ENCODE peak calls at places on chromosomes 6 and 20, in six cellular contexts. T, I, D, G, N and Y are unnamed samples.
A peak's percentile ranks its signal among the peaks of the same experiment; 100 is the strongest.

GRCh38 chr6:33008944-33009861 is at the start of gene HLA-DOA:
- DNase-seq in T (no peak), I (no peak), D (no peak), G (no peak), N (no peak), Y (no peak)

GRCh38 chr20:52209154-52209571 is 17.6 kb upstream of the ZFP64 start:
- DNase-seq in T (no peak), I (no peak), D (no peak), G (no peak), N (no peak), Y (no peak)

GRCh38 chr20:35146299-35146921 is 726 bp downstream of the EDEM2 start:
- DNase-seq in T (no peak), I (peak; percentile 75), D (peak; percentile 34), G (no peak), N (peak; percentile 45), Y (no peak)

GRCh38 chr6:69220293-69220847 is 576.4 kb downstream of the LMBRD1 start:
- DNase-seq in T (no peak), I (no peak), D (no peak), G (no peak), N (no peak), Y (no peak)

GRCh38 chr20:61919239-61919638 is 146.4 kb downstream of the TAF4 start:
- DNase-seq in T (no peak), I (no peak), D (no peak), G (no peak), N (no peak), Y (no peak)

GRCh38 chr6:109515781-109516409 is 32.9 kb upstream of the ZBTB24 start:
- DNase-seq in T (no peak), I (no peak), D (no peak), G (no peak), N (no peak), Y (no peak)

GRCh38 chr20:47620808-47621805 is 119.4 kb downstream of the NCOA3 start:
- DNase-seq in T (no peak), I (no peak), D (no peak), G (no peak), N (no peak), Y (no peak)

GRCh38 chr20:41951615-41952014 is 333.4 kb upstream of the CHD6 start:
- DNase-seq in T (no peak), I (no peak), D (no peak), G (no peak), N (no peak), Y (no peak)

GRCh38 chr6:5112065-5112799 is 27.1 kb downstream of the PPP1R3G start:
- DNase-seq in T (peak; percentile 63), I (no peak), D (no peak), G (no peak), N (no peak), Y (no peak)

GRCh38 chr6:13229205-13230085 is 98.9 kb downstream of the TBC1D7 start:
- DNase-seq in T (no peak), I (no peak), D (peak; percentile 21), G (no peak), N (no peak), Y (no peak)

GRCh38 chr6:131923356-131923755 is 27.8 kb downstream of the CCN2 start:
- DNase-seq in T (peak; percentile 30), I (no peak), D (peak; percentile 67), G (no peak), N (peak; percentile 26), Y (peak; percentile 30)

GRCh38 chr6:109291893-109292292 is 90.4 kb downstream of the CD164 start:
- DNase-seq in T (no peak), I (no peak), D (no peak), G (no peak), N (no peak), Y (no peak)

GRCh38 chr6:1760876-1761275 is 151.2 kb downstream of the FOXC1 start:
- DNase-seq in T (no peak), I (no peak), D (no peak), G (no peak), N (no peak), Y (no peak)

GRCh38 chr6:37256692-37257319 is 766 bp upstream of the TBC1D22B start:
- DNase-seq in T (no peak), I (no peak), D (no peak), G (no peak), N (no peak), Y (no peak)

GRCh38 chr6:136415351-136416005 is 125.8 kb upstream of the BCLAF1 start:
- DNase-seq in T (no peak), I (no peak), D (no peak), G (no peak), N (no peak), Y (no peak)

GRCh38 chr6:138728672-138729071 is 44.9 kb upstream of the CCDC28A start:
- DNase-seq in T (no peak), I (no peak), D (no peak), G (no peak), N (no peak), Y (no peak)

GRCh38 chr6:5665173-5665572 is 341.6 kb downstream of the NRN1 start:
- DNase-seq in T (no peak), I (no peak), D (no peak), G (no peak), N (no peak), Y (no peak)

GRCh38 chr6:54026652-54027400 is 84.4 kb upstream of the MLIP start:
- DNase-seq in T (no peak), I (no peak), D (no peak), G (no peak), N (no peak), Y (no peak)

GRCh38 chr20:59807909-59808728 is 125.3 kb downstream of the SYCP2 start:
- DNase-seq in T (no peak), I (peak; percentile 28), D (no peak), G (no peak), N (no peak), Y (no peak)

GRCh38 chr6:87808005-87808757 is 106.1 kb upstream of the AKIRIN2 start:
- DNase-seq in T (no peak), I (no peak), D (no peak), G (no peak), N (no peak), Y (no peak)

GRCh38 chr6:116461563-116462507 is 660 bp downstream of the CALHM6 start:
- DNase-seq in T (peak; percentile 35), I (peak; percentile 62), D (peak; percentile 20), G (no peak), N (peak; percentile 70), Y (no peak)

GRCh38 chr6:20292905-20293304 is 80.6 kb upstream of the MBOAT1 start:
- DNase-seq in T (no peak), I (no peak), D (no peak), G (no peak), N (no peak), Y (no peak)

GRCh38 chr6:98039876-98040605 is 757.0 kb upstream of the MMS22L start:
- DNase-seq in T (no peak), I (no peak), D (no peak), G (no peak), N (no peak), Y (no peak)

GRCh38 chr6:53926505-53926904 is 131.7 kb downstream of the LRRC1 start:
- DNase-seq in T (no peak), I (no peak), D (no peak), G (peak; percentile 37), N (no peak), Y (no peak)

GRCh38 chr6:28161410-28162079 is 19.9 kb downstream of the ZKSCAN8 start:
- DNase-seq in T (peak; percentile 68), I (peak; percentile 86), D (peak; percentile 77), G (peak; percentile 22), N (peak; percentile 66), Y (peak; percentile 13)
- TF ChIP-seq POLR2A in T (peak; percentile 15), I (peak; percentile 38), D (peak; percentile 57), G (no peak), N (no peak), Y (no peak)

DNA sequence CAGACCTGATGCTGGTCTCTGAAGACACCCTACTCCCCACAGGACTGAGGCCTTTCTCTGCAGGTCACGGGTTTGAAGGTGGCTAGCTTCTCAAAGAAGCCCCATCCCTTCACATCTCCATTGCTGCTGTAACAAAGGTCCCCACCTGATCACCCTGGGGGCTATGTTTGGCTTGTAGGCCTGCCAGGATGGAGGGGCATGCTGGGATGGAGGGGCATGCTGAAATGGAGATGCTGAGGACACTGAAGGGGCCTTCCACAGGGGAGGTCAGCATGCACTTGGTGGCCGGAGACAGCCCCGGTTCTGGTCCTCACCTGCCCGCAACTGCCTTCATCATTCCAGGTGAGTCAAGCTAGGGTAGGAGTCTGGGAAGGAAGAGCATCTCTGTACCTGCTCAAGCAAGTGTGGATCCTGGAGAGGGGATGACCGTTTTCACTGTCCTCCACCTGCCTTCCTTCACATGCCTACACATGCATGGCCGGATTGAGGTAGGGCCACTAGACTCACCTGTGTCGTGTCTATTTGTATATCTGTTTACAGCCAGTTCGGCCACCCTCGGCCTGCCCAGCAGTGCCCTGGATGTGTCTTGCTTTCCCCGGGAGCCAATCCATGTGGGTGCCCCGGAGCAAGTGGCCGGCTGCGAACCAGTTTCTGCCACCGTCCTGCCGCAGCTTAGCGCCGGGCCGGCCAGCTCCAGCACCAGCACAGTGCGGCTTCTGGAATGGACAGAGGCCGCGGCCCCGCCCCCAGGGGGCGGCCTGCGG is 6.0 kb downstream of the L3MBTL1 start:
- DNase-seq in T (no peak), I (no peak), D (no peak), G (no peak), N (no peak), Y (no peak)
- TF ChIP-seq POLR2A in T (peak; percentile 60), I (peak; percentile 29), D (peak; percentile 61), G (no peak), N (peak; percentile 59), Y (peak; percentile 47)

GRCh38 chr20:57410398-57411323 is 19.5 kb downstream of the RBM38 start:
- DNase-seq in T (no peak), I (no peak), D (no peak), G (no peak), N (no peak), Y (no peak)
- TF ChIP-seq POLR2A in T (no peak), I (no peak), D (no peak), G (no peak), N (no peak), Y (no peak)

GRCh38 chr20:32404017-32404416 is 45.9 kb downstream of the ASXL1 start:
- DNase-seq in T (no peak), I (no peak), D (no peak), G (no peak), N (no peak), Y (no peak)
- TF ChIP-seq POLR2A in T (no peak), I (no peak), D (no peak), G (no peak), N (no peak), Y (no peak)

DNA sequence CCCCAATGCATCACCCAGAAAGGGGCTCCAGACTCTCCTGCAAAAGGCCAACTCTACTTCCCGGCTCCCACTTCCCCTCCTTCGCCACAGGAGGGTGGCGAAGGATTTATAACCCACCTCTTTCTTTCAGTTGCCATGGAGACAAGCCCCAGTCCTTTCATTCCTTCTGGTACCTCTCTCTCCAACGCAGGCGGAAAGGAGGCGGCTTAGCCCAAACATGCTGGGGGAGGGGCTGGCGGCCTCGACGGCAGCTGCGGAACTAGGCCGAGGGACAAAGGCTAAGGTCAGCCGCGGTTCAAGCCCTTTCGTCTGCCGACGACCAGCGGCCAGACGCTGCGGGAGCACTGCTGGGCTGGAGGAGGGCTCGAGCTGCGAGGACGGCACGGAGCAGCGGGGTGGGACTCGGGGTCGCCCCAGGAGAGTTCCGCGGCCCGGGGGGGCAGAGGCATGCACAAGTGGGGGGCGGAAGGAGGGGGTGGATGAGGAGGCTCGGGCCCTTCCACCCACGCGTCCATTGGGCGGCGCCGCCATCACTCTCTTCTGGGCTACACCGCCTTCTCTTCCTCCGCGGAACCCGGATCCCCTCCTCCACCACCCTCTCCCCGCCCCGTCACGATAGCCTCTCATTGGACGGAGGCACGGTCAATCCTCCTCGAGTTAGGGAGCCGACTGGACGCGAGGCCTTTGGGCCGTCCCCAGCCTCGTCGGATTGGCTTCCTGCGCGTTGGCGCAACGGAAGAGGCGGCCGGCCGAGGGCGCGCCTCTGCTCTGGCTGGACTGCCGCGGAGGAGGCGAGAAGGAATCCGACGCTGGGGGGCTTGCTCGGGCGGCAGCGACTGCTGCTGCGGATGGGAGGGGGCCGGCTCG is at the start of gene PANK2:
- DNase-seq in T (peak; percentile 100), I (peak; percentile 98), D (peak; percentile 99), G (peak; percentile 98), N (peak; percentile 99), Y (peak; percentile 99)
- TF ChIP-seq POLR2A in T (peak; percentile 87), I (peak; percentile 92), D (peak; percentile 90), G (peak; percentile 75), N (peak; percentile 90), Y (peak; percentile 97)